ENCODE peak calls at places on chromosomes 12 and 14, in nine cellular contexts. L is tibial artery, V is fibroblast of pulmonary artery, Q is brain microvascular endothelial cell, X is AG04450, S is heart right ventricle, W is cardiac muscle cell, I is heart left ventricle, G is IMR-90. F is an unnamed sample.

GRCh38 chr12:125983094-125983783 is 918.0 kb downstream of the AACS start:
- DNase-seq in X (no peak), W (no peak), V (peak), G (no peak), L (no peak), Q (no peak), I (peak), S (peak), F (peak)

GRCh38 chr14:71166434-71166833 is 259.2 kb downstream of the PCNX1 start:
- DNase-seq in W (peak), S (no peak), V (peak), I (no peak), L (no peak), X (peak), G (peak), Q (peak), F (peak)

GRCh38 chr12:101173197-101173749 is 36.8 kb downstream of the SLC5A8 start:
- DNase-seq in G (no peak), S (no peak), X (no peak), V (no peak), I (no peak), Q (no peak), W (no peak), L (no peak), F (no peak)

GRCh38 chr12:15540469-15540872 is 218.2 kb downstream of the PTPRO start:
- DNase-seq in I (no peak), G (peak), X (no peak), L (no peak), S (no peak), Q (peak), W (peak), V (peak), F (no peak)

GRCh38 chr14:52363001-52363704 is 49.0 kb downstream of the PTGER2 start:
- DNase-seq in W (no peak), X (no peak), I (no peak), G (no peak), L (no peak), S (no peak), V (no peak), Q (no peak), F (no peak)

GRCh38 chr14:64337901-64338615 is 43.9 kb upstream of the ESR2 start:
- DNase-seq in Q (peak), I (peak), G (peak), V (peak), S (no peak), L (peak), W (peak), X (peak), F (peak)

GRCh38 chr12:106633451-106633823 is 50.6 kb downstream of the RFX4 start:
- DNase-seq in L (no peak), I (no peak), V (peak), S (no peak), W (peak), Q (peak), X (no peak), G (no peak), F (no peak)

GRCh38 chr12:57342207-57342691 is 88.6 kb downstream of the R3HDM2 start:
- DNase-seq in G (peak), L (no peak), X (peak), I (peak), V (peak), W (peak), S (no peak), Q (peak), F (peak)

GRCh38 chr12:38153737-38154061 is 162.9 kb upstream of the ALG10B start:
- DNase-seq in I (no peak), S (no peak), X (no peak), G (no peak), V (no peak), Q (no peak), L (no peak), W (no peak), F (no peak)

GRCh38 chr12:47768323-47768811 is 4.7 kb upstream of the SLC48A1 start:
- DNase-seq in V (peak), L (no peak), I (no peak), X (no peak), G (peak), Q (no peak), S (no peak), W (peak), F (no peak)

GRCh38 chr12:100110276-100110675 is 32.4 kb downstream of the BLTP3B start:
- DNase-seq in Q (no peak), X (no peak), G (no peak), S (no peak), I (no peak), V (no peak), W (no peak), L (no peak), F (no peak)

GRCh38 chr14:100476012-100476822 is 111.0 kb downstream of the BEGAIN start:
- DNase-seq in G (peak), X (peak), W (peak), I (no peak), L (no peak), V (peak), S (no peak), Q (peak), F (peak)

GRCh38 chr12:124884587-124885438 is 21.1 kb upstream of the SCARB1 start:
- DNase-seq in L (no peak), X (no peak), V (no peak), I (no peak), S (no peak), Q (no peak), W (no peak), G (no peak), F (no peak)

GRCh38 chr14:101903111-101903561 is 61.2 kb upstream of the DYNC1H1 start:
- DNase-seq in L (no peak), G (no peak), Q (no peak), W (no peak), V (no peak), S (peak), I (peak), X (no peak), F (peak)

GRCh38 chr12:27285395-27285794 is 41.3 kb downstream of the STK38L start:
- DNase-seq in X (no peak), G (peak), S (no peak), I (no peak), V (peak), W (peak), L (no peak), Q (peak), F (no peak)

GRCh38 chr12:31118347-31118830 is 44.7 kb downstream of the DDX11 start:
- DNase-seq in Q (no peak), V (no peak), S (no peak), L (no peak), W (no peak), X (no peak), I (no peak), G (no peak), F (no peak)

GRCh38 chr14:22131749-22132476 is 457.1 kb downstream of the DAD1 start:
- DNase-seq in V (peak), I (no peak), S (no peak), Q (peak), X (no peak), W (no peak), L (no peak), G (peak), F (no peak)

GRCh38 chr14:88879016-88879415 is 54.6 kb downstream of the TTC8 start:
- DNase-seq in G (peak), Q (peak), S (no peak), V (peak), I (no peak), W (peak), L (no peak), X (peak), F (no peak)

GRCh38 chr14:101400815-101401214 is 160.5 kb upstream of the DIO3 start:
- DNase-seq in W (peak), V (peak), G (peak), X (no peak), L (no peak), I (no peak), S (no peak), Q (peak), F (no peak)

GRCh38 chr12:87332987-87333761 is 696.0 kb downstream of the C12orf50 start:
- DNase-seq in L (no peak), V (peak), S (no peak), G (peak), W (no peak), X (no peak), I (no peak), Q (no peak), F (no peak)

GRCh38 chr12:132537049-132537448 is 47.1 kb downstream of the FBRSL1 start:
- DNase-seq in Q (no peak), G (no peak), V (no peak), S (no peak), X (no peak), W (no peak), L (no peak), I (no peak), F (no peak)

GRCh38 chr12:88113871-88114270 is 28.0 kb downstream of the CEP290 start:
- DNase-seq in S (no peak), G (peak), X (no peak), V (peak), W (peak), Q (peak), L (no peak), I (no peak), F (no peak)

GRCh38 chr12:70393787-70394519 is 27.9 kb downstream of the KCNMB4 start:
- DNase-seq in X (no peak), S (no peak), L (no peak), I (no peak), V (peak), W (peak), Q (peak), G (peak), F (no peak)

GRCh38 chr12:25677180-25677937 is 124.3 kb upstream of the LMNTD1 start:
- DNase-seq in L (no peak), V (peak), S (no peak), G (no peak), X (no peak), Q (no peak), W (peak), I (no peak), F (no peak)

GRCh38 chr14:65281991-65282908 is 130.3 kb upstream of the FUT8 start:
- DNase-seq in Q (peak), L (no peak), X (no peak), I (no peak), S (no peak), G (peak), V (peak), W (peak), F (no peak)

DNA sequence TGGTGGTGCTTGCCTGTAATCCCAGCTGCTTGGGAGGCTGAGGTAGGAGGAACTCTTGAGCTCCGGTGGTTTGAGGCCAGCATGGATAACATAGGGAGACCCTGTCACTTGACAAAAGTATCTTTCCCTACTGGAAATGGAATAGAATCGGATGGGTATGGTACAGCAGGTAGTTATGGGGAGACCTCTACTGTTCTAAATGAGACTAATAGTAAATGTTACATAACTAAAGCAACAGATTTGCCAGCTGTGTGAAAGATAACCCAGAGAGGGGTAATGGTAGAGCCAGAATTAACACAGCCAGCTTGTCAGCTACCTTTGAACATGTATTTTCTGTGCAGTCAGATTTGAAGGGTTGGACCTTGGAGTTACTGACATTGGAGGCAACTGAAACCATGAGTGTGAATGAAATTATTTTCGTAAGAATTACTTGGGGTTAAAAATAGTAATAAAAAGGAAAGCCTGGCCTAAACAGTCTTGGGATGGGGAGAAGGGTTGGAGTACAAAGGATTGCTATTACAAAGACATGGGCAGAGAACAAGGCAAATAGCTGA is 21.7 kb upstream of the NUP107 start:
- DNase-seq in X (no peak), G (no peak), L (no peak), I (no peak), Q (no peak), W (no peak), S (no peak), V (peak), F (no peak)
- H3K4me3 ChIP-seq in X (no peak), G (no peak), L (no peak), I (no peak), Q (no peak), W (no peak), S (no peak), V (no peak), F (no peak)

DNA sequence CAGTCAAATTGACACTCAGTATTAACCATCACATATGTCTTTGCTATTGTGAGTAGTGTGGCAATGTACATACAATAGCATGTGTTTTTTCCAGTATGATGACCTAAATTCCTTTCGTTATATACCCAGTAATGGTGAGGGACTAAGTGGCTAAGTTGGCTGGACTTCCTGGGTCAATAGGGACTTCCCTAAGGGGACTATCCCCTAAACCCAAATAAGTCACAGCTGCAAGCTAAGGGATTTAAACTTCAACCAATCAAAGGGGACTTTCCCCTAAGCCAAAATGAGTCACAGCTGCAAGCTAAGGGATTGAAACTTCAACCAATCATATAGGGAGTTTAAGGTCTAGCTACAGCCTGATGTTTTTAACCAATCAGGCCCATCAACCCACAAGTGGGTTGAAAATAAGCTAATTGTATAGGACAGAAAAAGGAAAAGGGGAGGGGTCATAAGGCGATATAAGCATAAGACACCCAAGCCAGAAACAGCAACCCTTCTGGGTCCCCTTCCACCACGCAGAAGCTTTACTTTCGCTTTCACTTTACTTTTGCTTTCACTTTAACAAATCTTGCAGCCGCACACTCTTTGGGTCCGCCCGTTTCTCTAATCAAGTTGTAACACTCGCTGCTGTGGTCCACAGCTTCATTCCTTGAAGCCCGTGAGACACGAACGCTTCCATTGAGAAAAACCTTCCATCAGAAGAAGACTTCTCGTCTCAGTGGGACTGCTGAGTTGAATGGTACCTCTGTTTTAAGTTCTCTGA is 404.4 kb downstream of the FLRT2 start:
- DNase-seq in S (no peak), Q (no peak), V (no peak), I (no peak), L (no peak), X (no peak), G (no peak), W (peak), F (no peak)
- H3K4me3 ChIP-seq in S (no peak), Q (peak), V (peak), I (peak), L (peak), X (no peak), G (peak), W (no peak), F (no peak)

DNA sequence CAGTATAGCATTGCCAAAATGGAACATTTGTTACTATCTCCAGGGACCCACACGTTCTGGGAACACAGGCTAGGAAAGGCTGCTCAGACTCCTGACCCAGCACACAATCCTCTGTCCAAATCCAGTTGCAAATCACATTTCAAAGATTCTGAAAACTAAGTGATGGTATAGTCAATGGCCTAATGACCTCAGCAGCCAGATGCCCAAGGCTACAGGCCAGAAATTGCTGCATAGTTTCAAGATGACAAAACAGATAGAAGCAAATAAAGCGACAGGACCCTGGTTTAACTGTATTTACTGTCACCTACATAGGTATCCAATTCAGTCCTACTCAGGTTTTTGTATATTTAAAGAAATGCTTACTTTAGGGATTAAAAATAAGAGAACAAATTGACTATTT is 97.1 kb upstream of the GRIP1 start:
- DNase-seq in S (no peak), I (no peak), L (no peak), X (no peak), Q (no peak), W (no peak), V (no peak), G (no peak), F (no peak)
- H3K4me3 ChIP-seq in S (no peak), I (no peak), L (no peak), X (no peak), Q (no peak), W (no peak), V (no peak), G (no peak), F (no peak)

GRCh38 chr12:50924131-50924438 is 28.3 kb upstream of the HIGD1C start:
- DNase-seq in V (no peak), X (no peak), G (no peak), Q (peak), W (no peak), S (no peak), I (no peak), L (no peak), F (no peak)

GRCh38 chr12:50925342-50925651 is 27.0 kb upstream of the HIGD1C start:
- DNase-seq in I (peak), X (no peak), S (no peak), G (no peak), W (no peak), V (no peak), L (no peak), Q (no peak), F (peak)

GRCh38 chr12:50923361-50924130 is 28.8 kb upstream of the HIGD1C start:
- DNase-seq in X (no peak), S (no peak), W (no peak), G (no peak), Q (no peak), L (peak), V (no peak), I (no peak), F (no peak)

GRCh38 chr12:50924439-50925341 is 27.7 kb upstream of the HIGD1C start:
- DNase-seq in I (peak), G (peak), Q (peak), L (peak), W (peak), S (peak), X (peak), V (peak), F (peak)

GRCh38 chr12:50922820-50923219 is 29.5 kb upstream of the HIGD1C start:
- DNase-seq in W (peak), I (no peak), Q (no peak), X (no peak), G (peak), V (peak), L (no peak), S (no peak), F (no peak)
- H3K4me3 ChIP-seq in W (no peak), I (peak), Q (no peak), X (no peak), G (no peak), V (no peak), L (peak), S (no peak), F (no peak)

GRCh38 chr14:78567343-78567742 is 397.2 kb downstream of the NRXN3 start:
- DNase-seq in G (peak), Q (no peak), V (no peak), X (no peak), I (no peak), S (no peak), W (no peak), L (no peak), F (no peak)

GRCh38 chr14:78566859-78567172 is 396.6 kb downstream of the NRXN3 start:
- DNase-seq in L (no peak), I (no peak), S (no peak), X (no peak), W (no peak), V (no peak), G (no peak), Q (no peak), F (no peak)

DNA sequence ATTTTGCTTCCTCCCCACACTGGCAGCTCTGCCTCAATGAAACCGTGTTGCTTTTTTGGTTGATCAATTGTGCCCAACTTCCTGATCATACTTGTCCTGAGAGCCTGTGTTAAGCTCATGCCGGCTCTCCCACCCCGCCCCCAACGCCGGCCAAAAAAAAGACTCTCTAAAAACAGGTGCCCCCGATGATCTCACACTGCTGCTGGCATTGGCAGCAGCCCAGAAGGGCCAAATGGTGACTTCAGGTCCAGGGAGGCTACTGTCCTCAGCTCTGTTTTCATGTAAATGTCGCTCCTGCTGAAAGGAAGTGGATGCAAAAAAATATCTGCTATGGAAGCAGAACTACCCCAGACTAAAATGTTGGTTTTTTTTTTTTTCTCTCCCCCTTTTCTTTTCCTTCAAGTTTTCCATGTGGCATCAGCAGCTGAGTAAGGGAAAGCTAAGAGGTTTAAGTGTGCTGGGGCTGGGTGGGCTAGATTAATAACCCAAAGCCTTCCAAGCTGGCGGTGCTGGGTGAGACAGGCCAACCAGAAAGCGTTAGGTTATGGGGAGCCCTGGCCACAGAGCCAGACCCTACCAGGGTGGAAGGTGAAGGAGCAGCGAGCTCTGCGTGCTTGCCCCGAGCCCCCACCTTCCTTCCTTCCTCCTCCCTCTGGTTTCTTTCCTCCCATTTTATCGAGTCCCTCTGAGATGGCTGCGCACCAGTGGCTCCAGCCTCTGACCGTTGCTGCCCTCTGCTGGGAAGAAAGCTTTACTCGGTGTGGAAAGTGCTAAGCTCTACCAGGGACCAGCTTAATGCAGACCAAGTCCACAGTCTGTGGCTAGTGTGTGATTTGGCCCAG is 396.1 kb downstream of the NRXN3 start:
- DNase-seq in Q (peak), V (peak), W (peak), G (peak), I (peak), L (peak), X (peak), S (peak), F (peak)
- H3K4me3 ChIP-seq in Q (peak), V (peak), W (no peak), G (no peak), I (peak), L (peak), X (peak), S (no peak), F (no peak)

GRCh38 chr12:48997719-48998496 is 1.3 kb downstream of the DDN start:
- DNase-seq in S (peak), L (no peak), X (no peak), V (no peak), G (no peak), Q (no peak), I (peak), W (no peak), F (peak)
- H3K4me3 ChIP-seq in S (no peak), L (peak), X (peak), V (peak), G (no peak), Q (peak), I (peak), W (peak), F (peak)